ENCODE peak calls at places on chromosome 2, in nine cellular contexts. One of them, this sample, is unnamed.

GRCh38 chr2:69734858-69735574 is 6.9 kb upstream of the ANXA4 start:
- DNase-seq in neural crest cell: no peak
- DNase-seq in aorta: no peak
- DNase-seq in Calu3: no peak
- DNase-seq in nucleus accumbens: no peak
- DNase-seq in renal cortical epithelial cell: no peak
- DNase-seq in activated naive CD8-positive, alpha-beta T cell treated with anti-CD3 and anti-CD28 coated beads, Interleukin-2, amount 50 U/mL, for 16 hours: no peak
- DNase-seq in RWPE1: no peak
- DNase-seq in CD8-positive, alpha-beta T cell: no peak
- DNase-seq in this sample: no peak

GRCh38 chr2:18949871-18950597 is 360.7 kb upstream of the NT5C1B start:
- DNase-seq in neural crest cell: no peak
- DNase-seq in aorta: no peak
- DNase-seq in renal cortical epithelial cell: no peak
- DNase-seq in Calu3: no peak
- DNase-seq in nucleus accumbens: no peak
- DNase-seq in activated naive CD8-positive, alpha-beta T cell treated with anti-CD3 and anti-CD28 coated beads, Interleukin-2, amount 50 U/mL, for 16 hours: no peak
- DNase-seq in RWPE1: no peak
- DNase-seq in CD8-positive, alpha-beta T cell: no peak
- DNase-seq in this sample: no peak

GRCh38 chr2:172968061-172968469 is 107.6 kb upstream of the MAP3K20 start:
- DNase-seq in RWPE1: no peak
- DNase-seq in renal cortical epithelial cell: peak; percentile 73
- DNase-seq in nucleus accumbens: no peak
- DNase-seq in aorta: peak; percentile 78
- DNase-seq in activated naive CD8-positive, alpha-beta T cell treated with anti-CD3 and anti-CD28 coated beads, Interleukin-2, amount 50 U/mL, for 16 hours: no peak
- DNase-seq in neural crest cell: no peak
- DNase-seq in CD8-positive, alpha-beta T cell: no peak
- DNase-seq in Calu3: no peak
- DNase-seq in this sample: no peak

GRCh38 chr2:108917078-108917440 is 72.0 kb downstream of the EDAR start:
- DNase-seq in nucleus accumbens: no peak
- DNase-seq in aorta: no peak
- DNase-seq in RWPE1: no peak
- DNase-seq in CD8-positive, alpha-beta T cell: no peak
- DNase-seq in activated naive CD8-positive, alpha-beta T cell treated with anti-CD3 and anti-CD28 coated beads, Interleukin-2, amount 50 U/mL, for 16 hours: no peak
- DNase-seq in neural crest cell: no peak
- DNase-seq in Calu3: no peak
- DNase-seq in renal cortical epithelial cell: no peak
- DNase-seq in this sample: no peak

GRCh38 chr2:239326831-239327535 is 73.8 kb downstream of the HDAC4 start:
- DNase-seq in RWPE1: peak; percentile 20
- DNase-seq in aorta: no peak
- DNase-seq in Calu3: no peak
- DNase-seq in neural crest cell: no peak
- DNase-seq in renal cortical epithelial cell: peak; percentile 73
- DNase-seq in CD8-positive, alpha-beta T cell: peak; percentile 55
- DNase-seq in activated naive CD8-positive, alpha-beta T cell treated with anti-CD3 and anti-CD28 coated beads, Interleukin-2, amount 50 U/mL, for 16 hours: peak; percentile 68
- DNase-seq in nucleus accumbens: no peak
- DNase-seq in this sample: no peak

GRCh38 chr2:13522917-13523821 is 806.4 kb downstream of the TRIB2 start:
- DNase-seq in renal cortical epithelial cell: peak; percentile 81
- DNase-seq in aorta: no peak
- DNase-seq in nucleus accumbens: no peak
- DNase-seq in Calu3: peak; percentile 72
- DNase-seq in activated naive CD8-positive, alpha-beta T cell treated with anti-CD3 and anti-CD28 coated beads, Interleukin-2, amount 50 U/mL, for 16 hours: no peak
- DNase-seq in RWPE1: peak; percentile 44
- DNase-seq in neural crest cell: no peak
- DNase-seq in CD8-positive, alpha-beta T cell: no peak
- DNase-seq in this sample: no peak

GRCh38 chr2:61763605-61764034 is 90.2 kb downstream of the FAM161A start:
- DNase-seq in nucleus accumbens: peak; percentile 74
- DNase-seq in neural crest cell: peak; percentile 60
- DNase-seq in renal cortical epithelial cell: peak; percentile 76
- DNase-seq in CD8-positive, alpha-beta T cell: no peak
- DNase-seq in Calu3: peak; percentile 73
- DNase-seq in activated naive CD8-positive, alpha-beta T cell treated with anti-CD3 and anti-CD28 coated beads, Interleukin-2, amount 50 U/mL, for 16 hours: no peak
- DNase-seq in aorta: peak; percentile 88
- DNase-seq in RWPE1: peak; percentile 73
- DNase-seq in this sample: peak; percentile 85

GRCh38 chr2:128420131-128420530 is 101.5 kb upstream of the HS6ST1 start:
- DNase-seq in aorta: no peak
- DNase-seq in renal cortical epithelial cell: no peak
- DNase-seq in neural crest cell: no peak
- DNase-seq in CD8-positive, alpha-beta T cell: no peak
- DNase-seq in nucleus accumbens: no peak
- DNase-seq in activated naive CD8-positive, alpha-beta T cell treated with anti-CD3 and anti-CD28 coated beads, Interleukin-2, amount 50 U/mL, for 16 hours: no peak
- DNase-seq in RWPE1: no peak
- DNase-seq in Calu3: no peak
- DNase-seq in this sample: no peak

GRCh38 chr2:219571311-219572236 is at the start of gene OBSL1:
- DNase-seq in RWPE1: peak; percentile 56
- DNase-seq in neural crest cell: peak; percentile 77
- DNase-seq in aorta: peak; percentile 82
- DNase-seq in activated naive CD8-positive, alpha-beta T cell treated with anti-CD3 and anti-CD28 coated beads, Interleukin-2, amount 50 U/mL, for 16 hours: no peak
- DNase-seq in nucleus accumbens: peak; percentile 42
- DNase-seq in renal cortical epithelial cell: peak; percentile 58
- DNase-seq in Calu3: peak; percentile 79
- DNase-seq in CD8-positive, alpha-beta T cell: no peak
- DNase-seq in this sample: peak; percentile 25

GRCh38 chr2:66497706-66498596 is 63.0 kb downstream of the MEIS1 start:
- DNase-seq in neural crest cell: no peak
- DNase-seq in RWPE1: no peak
- DNase-seq in Calu3: no peak
- DNase-seq in renal cortical epithelial cell: no peak
- DNase-seq in activated naive CD8-positive, alpha-beta T cell treated with anti-CD3 and anti-CD28 coated beads, Interleukin-2, amount 50 U/mL, for 16 hours: no peak
- DNase-seq in aorta: no peak
- DNase-seq in CD8-positive, alpha-beta T cell: no peak
- DNase-seq in nucleus accumbens: no peak
- DNase-seq in this sample: no peak

GRCh38 chr2:168047291-168047690 is 200.1 kb downstream of the STK39 start:
- DNase-seq in activated naive CD8-positive, alpha-beta T cell treated with anti-CD3 and anti-CD28 coated beads, Interleukin-2, amount 50 U/mL, for 16 hours: no peak
- DNase-seq in Calu3: no peak
- DNase-seq in CD8-positive, alpha-beta T cell: no peak
- DNase-seq in renal cortical epithelial cell: no peak
- DNase-seq in aorta: no peak
- DNase-seq in RWPE1: no peak
- DNase-seq in nucleus accumbens: no peak
- DNase-seq in neural crest cell: no peak
- DNase-seq in this sample: no peak

GRCh38 chr2:121648206-121648605 is 1.1 kb downstream of the CLASP1 start:
- DNase-seq in neural crest cell: no peak
- DNase-seq in activated naive CD8-positive, alpha-beta T cell treated with anti-CD3 and anti-CD28 coated beads, Interleukin-2, amount 50 U/mL, for 16 hours: no peak
- DNase-seq in RWPE1: no peak
- DNase-seq in nucleus accumbens: no peak
- DNase-seq in aorta: no peak
- DNase-seq in CD8-positive, alpha-beta T cell: no peak
- DNase-seq in renal cortical epithelial cell: no peak
- DNase-seq in Calu3: no peak
- DNase-seq in this sample: no peak

GRCh38 chr2:225337183-225337582 is 62.3 kb upstream of the NYAP2 start:
- DNase-seq in renal cortical epithelial cell: peak; percentile 88
- DNase-seq in Calu3: no peak
- DNase-seq in nucleus accumbens: no peak
- DNase-seq in activated naive CD8-positive, alpha-beta T cell treated with anti-CD3 and anti-CD28 coated beads, Interleukin-2, amount 50 U/mL, for 16 hours: no peak
- DNase-seq in aorta: no peak
- DNase-seq in neural crest cell: no peak
- DNase-seq in CD8-positive, alpha-beta T cell: no peak
- DNase-seq in RWPE1: no peak
- DNase-seq in this sample: no peak

GRCh38 chr2:216219866-216220265 is 110.7 kb downstream of the XRCC5 start:
- DNase-seq in aorta: no peak
- DNase-seq in CD8-positive, alpha-beta T cell: no peak
- DNase-seq in RWPE1: no peak
- DNase-seq in neural crest cell: no peak
- DNase-seq in Calu3: no peak
- DNase-seq in nucleus accumbens: no peak
- DNase-seq in renal cortical epithelial cell: no peak
- DNase-seq in activated naive CD8-positive, alpha-beta T cell treated with anti-CD3 and anti-CD28 coated beads, Interleukin-2, amount 50 U/mL, for 16 hours: no peak
- DNase-seq in this sample: no peak

GRCh38 chr2:219629976-219630695 is 2.7 kb downstream of the SLC4A3 start:
- DNase-seq in activated naive CD8-positive, alpha-beta T cell treated with anti-CD3 and anti-CD28 coated beads, Interleukin-2, amount 50 U/mL, for 16 hours: no peak
- DNase-seq in neural crest cell: no peak
- DNase-seq in Calu3: no peak
- DNase-seq in aorta: no peak
- DNase-seq in nucleus accumbens: no peak
- DNase-seq in renal cortical epithelial cell: no peak
- DNase-seq in CD8-positive, alpha-beta T cell: no peak
- DNase-seq in RWPE1: no peak
- DNase-seq in this sample: no peak

GRCh38 chr2:212926948-212927347 is 224.5 kb downstream of the IKZF2 start:
- DNase-seq in CD8-positive, alpha-beta T cell: no peak
- DNase-seq in activated naive CD8-positive, alpha-beta T cell treated with anti-CD3 and anti-CD28 coated beads, Interleukin-2, amount 50 U/mL, for 16 hours: no peak
- DNase-seq in nucleus accumbens: peak; percentile 46
- DNase-seq in RWPE1: no peak
- DNase-seq in Calu3: no peak
- DNase-seq in neural crest cell: no peak
- DNase-seq in aorta: peak; percentile 66
- DNase-seq in renal cortical epithelial cell: no peak
- DNase-seq in this sample: no peak

GRCh38 chr2:54092940-54093339 is 22.5 kb upstream of the ACYP2 start:
- DNase-seq in aorta: no peak
- DNase-seq in neural crest cell: no peak
- DNase-seq in activated naive CD8-positive, alpha-beta T cell treated with anti-CD3 and anti-CD28 coated beads, Interleukin-2, amount 50 U/mL, for 16 hours: no peak
- DNase-seq in RWPE1: no peak
- DNase-seq in nucleus accumbens: peak; percentile 14
- DNase-seq in renal cortical epithelial cell: no peak
- DNase-seq in Calu3: no peak
- DNase-seq in CD8-positive, alpha-beta T cell: no peak
- DNase-seq in this sample: no peak

GRCh38 chr2:186486651-186487647 is 889 bp downstream of the ZC3H15 start:
- DNase-seq in nucleus accumbens: no peak
- DNase-seq in RWPE1: no peak
- DNase-seq in Calu3: no peak
- DNase-seq in renal cortical epithelial cell: peak; percentile 77
- DNase-seq in aorta: no peak
- DNase-seq in CD8-positive, alpha-beta T cell: no peak
- DNase-seq in activated naive CD8-positive, alpha-beta T cell treated with anti-CD3 and anti-CD28 coated beads, Interleukin-2, amount 50 U/mL, for 16 hours: no peak
- DNase-seq in neural crest cell: no peak
- DNase-seq in this sample: no peak

GRCh38 chr2:173749315-173749714 is 215.9 kb downstream of the SP3 start:
- DNase-seq in neural crest cell: no peak
- DNase-seq in nucleus accumbens: no peak
- DNase-seq in CD8-positive, alpha-beta T cell: no peak
- DNase-seq in Calu3: no peak
- DNase-seq in activated naive CD8-positive, alpha-beta T cell treated with anti-CD3 and anti-CD28 coated beads, Interleukin-2, amount 50 U/mL, for 16 hours: no peak
- DNase-seq in renal cortical epithelial cell: peak; percentile 67
- DNase-seq in RWPE1: peak; percentile 8
- DNase-seq in aorta: no peak
- DNase-seq in this sample: no peak

GRCh38 chr2:217666338-217666737 is 336.5 kb downstream of the TNS1 start:
- DNase-seq in neural crest cell: no peak
- DNase-seq in renal cortical epithelial cell: peak; percentile 52
- DNase-seq in aorta: no peak
- DNase-seq in Calu3: no peak
- DNase-seq in activated naive CD8-positive, alpha-beta T cell treated with anti-CD3 and anti-CD28 coated beads, Interleukin-2, amount 50 U/mL, for 16 hours: no peak
- DNase-seq in nucleus accumbens: no peak
- DNase-seq in RWPE1: no peak
- DNase-seq in CD8-positive, alpha-beta T cell: no peak
- DNase-seq in this sample: no peak

GRCh38 chr2:241498115-241499070 is 10.0 kb downstream of the STK25 start:
- DNase-seq in neural crest cell: no peak
- DNase-seq in aorta: no peak
- DNase-seq in nucleus accumbens: no peak
- DNase-seq in renal cortical epithelial cell: no peak
- DNase-seq in CD8-positive, alpha-beta T cell: no peak
- DNase-seq in Calu3: no peak
- DNase-seq in RWPE1: no peak
- DNase-seq in activated naive CD8-positive, alpha-beta T cell treated with anti-CD3 and anti-CD28 coated beads, Interleukin-2, amount 50 U/mL, for 16 hours: no peak
- DNase-seq in this sample: no peak

GRCh38 chr2:118861242-118861641 is 13.8 kb upstream of the EN1 start:
- DNase-seq in Calu3: no peak
- DNase-seq in CD8-positive, alpha-beta T cell: no peak
- DNase-seq in aorta: no peak
- DNase-seq in renal cortical epithelial cell: no peak
- DNase-seq in nucleus accumbens: no peak
- DNase-seq in activated naive CD8-positive, alpha-beta T cell treated with anti-CD3 and anti-CD28 coated beads, Interleukin-2, amount 50 U/mL, for 16 hours: no peak
- DNase-seq in RWPE1: no peak
- DNase-seq in neural crest cell: no peak
- DNase-seq in this sample: no peak

GRCh38 chr2:230161180-230161579 is 58.6 kb downstream of the SP110 start:
- DNase-seq in RWPE1: peak; percentile 20
- DNase-seq in renal cortical epithelial cell: peak; percentile 80
- DNase-seq in Calu3: no peak
- DNase-seq in nucleus accumbens: no peak
- DNase-seq in neural crest cell: no peak
- DNase-seq in aorta: no peak
- DNase-seq in CD8-positive, alpha-beta T cell: no peak
- DNase-seq in activated naive CD8-positive, alpha-beta T cell treated with anti-CD3 and anti-CD28 coated beads, Interleukin-2, amount 50 U/mL, for 16 hours: no peak
- DNase-seq in this sample: no peak

GRCh38 chr2:235347691-235348090 is 146.2 kb upstream of the AGAP1 start:
- DNase-seq in Calu3: no peak
- DNase-seq in nucleus accumbens: peak; percentile 3
- DNase-seq in neural crest cell: no peak
- DNase-seq in aorta: no peak
- DNase-seq in RWPE1: peak; percentile 75
- DNase-seq in CD8-positive, alpha-beta T cell: no peak
- DNase-seq in renal cortical epithelial cell: peak; percentile 89
- DNase-seq in activated naive CD8-positive, alpha-beta T cell treated with anti-CD3 and anti-CD28 coated beads, Interleukin-2, amount 50 U/mL, for 16 hours: no peak
- DNase-seq in this sample: no peak

GRCh38 chr2:2166844-2167243 is 164.2 kb downstream of the MYT1L start:
- DNase-seq in aorta: no peak
- DNase-seq in renal cortical epithelial cell: no peak
- DNase-seq in nucleus accumbens: no peak
- DNase-seq in CD8-positive, alpha-beta T cell: no peak
- DNase-seq in activated naive CD8-positive, alpha-beta T cell treated with anti-CD3 and anti-CD28 coated beads, Interleukin-2, amount 50 U/mL, for 16 hours: no peak
- DNase-seq in RWPE1: no peak
- DNase-seq in neural crest cell: no peak
- DNase-seq in Calu3: no peak
- DNase-seq in this sample: no peak

GRCh38 chr2:111659361-111660281 is 224.4 kb downstream of the ANAPC1 start:
- DNase-seq in Calu3: peak; percentile 91
- DNase-seq in nucleus accumbens: no peak
- DNase-seq in activated naive CD8-positive, alpha-beta T cell treated with anti-CD3 and anti-CD28 coated beads, Interleukin-2, amount 50 U/mL, for 16 hours: no peak
- DNase-seq in renal cortical epithelial cell: peak; percentile 99
- DNase-seq in CD8-positive, alpha-beta T cell: no peak
- DNase-seq in aorta: peak; percentile 86
- DNase-seq in neural crest cell: no peak
- DNase-seq in RWPE1: peak; percentile 96
- DNase-seq in this sample: no peak

GRCh38 chr2:199602896-199603482 is 145.2 kb upstream of the SATB2 start:
- DNase-seq in activated naive CD8-positive, alpha-beta T cell treated with anti-CD3 and anti-CD28 coated beads, Interleukin-2, amount 50 U/mL, for 16 hours: no peak
- DNase-seq in neural crest cell: no peak
- DNase-seq in renal cortical epithelial cell: no peak
- DNase-seq in Calu3: no peak
- DNase-seq in RWPE1: no peak
- DNase-seq in nucleus accumbens: no peak
- DNase-seq in aorta: no peak
- DNase-seq in CD8-positive, alpha-beta T cell: no peak
- DNase-seq in this sample: no peak

GRCh38 chr2:236168110-236169067 is at the start of gene GBX2:
- DNase-seq in CD8-positive, alpha-beta T cell: no peak
- DNase-seq in renal cortical epithelial cell: peak; percentile 36
- DNase-seq in nucleus accumbens: no peak
- DNase-seq in neural crest cell: peak; percentile 61
- DNase-seq in Calu3: peak; percentile 80
- DNase-seq in aorta: no peak
- DNase-seq in RWPE1: peak; percentile 95
- DNase-seq in activated naive CD8-positive, alpha-beta T cell treated with anti-CD3 and anti-CD28 coated beads, Interleukin-2, amount 50 U/mL, for 16 hours: no peak
- DNase-seq in this sample: peak; percentile 77

GRCh38 chr2:106138904-106139574 is 55.1 kb downstream of the UXS1 start:
- DNase-seq in RWPE1: no peak
- DNase-seq in Calu3: no peak
- DNase-seq in neural crest cell: no peak
- DNase-seq in CD8-positive, alpha-beta T cell: no peak
- DNase-seq in activated naive CD8-positive, alpha-beta T cell treated with anti-CD3 and anti-CD28 coated beads, Interleukin-2, amount 50 U/mL, for 16 hours: no peak
- DNase-seq in renal cortical epithelial cell: peak; percentile 31
- DNase-seq in nucleus accumbens: no peak
- DNase-seq in aorta: no peak
- DNase-seq in this sample: no peak

This sample was measured in NCI-H1930.